ENCODE peak calls at places on chromosomes 13 and 19, in ten cellular contexts. W is body of pancreas; I is cardiac muscle cell; N is uterus; P is colonic mucosa; B is HAP-1; U is endothelial cell of umbilical vein; O is CD4-positive, CD25-positive, alpha-beta regulatory T cell; K is heart left ventricle; V is tibial artery. A is an unnamed sample.

GRCh38 chr13:113151745-113152707 is 6.4 kb upstream of the PROZ start:
- DNase-seq in W (no peak), I (peak; percentile 70), N (peak; percentile 40), P (no peak), B (no peak), U (no peak), O (no peak), K (no peak), V (no peak), A (no peak)

GRCh38 chr13:28027070-28027469 is 38.6 kb upstream of the URAD start:
- DNase-seq in W (no peak), I (no peak), N (no peak), P (no peak), B (no peak), U (no peak), O (no peak), K (no peak), V (no peak), A (no peak)

GRCh38 chr19:58514564-58515020 is 2.8 kb upstream of the SLC27A5 start:
- DNase-seq in W (no peak), I (no peak), N (no peak), P (no peak), B (no peak), U (no peak), O (no peak), K (no peak), V (no peak), A (no peak)

GRCh38 chr13:42038661-42039456 is 9.6 kb upstream of the DGKH start:
- DNase-seq in W (no peak), I (no peak), N (no peak), P (no peak), B (no peak), U (no peak), O (no peak), K (no peak), V (no peak), A (no peak)

GRCh38 chr13:102846261-102847015 is 606 bp downstream of the ERCC5 start:
- DNase-seq in W (peak; percentile 23), I (peak; percentile 49), N (peak; percentile 19), P (peak; percentile 57), B (peak; percentile 48), U (peak; percentile 62), O (peak; percentile 76), K (no peak), V (no peak), A (peak; percentile 35)

GRCh38 chr19:6062274-6062673 is 48.0 kb downstream of the RFX2 start:
- DNase-seq in W (no peak), I (peak; percentile 45), N (peak; percentile 41), P (peak; percentile 73), B (no peak), U (peak; percentile 99), O (no peak), K (no peak), V (peak; percentile 79), A (no peak)

GRCh38 chr19:35257113-35257461 is 8.3 kb downstream of the LSR start:
- DNase-seq in W (no peak), I (no peak), N (no peak), P (no peak), B (no peak), U (no peak), O (no peak), K (no peak), V (peak; percentile 49), A (no peak)

GRCh38 chr19:2923510-2923909 is 21.3 kb downstream of the ZNF77 start:
- DNase-seq in W (peak; percentile 54), I (peak; percentile 49), N (no peak), P (no peak), B (no peak), U (no peak), O (no peak), K (no peak), V (no peak), A (peak; percentile 71)

GRCh38 chr19:5220361-5220760 is 120.3 kb downstream of the PTPRS start:
- DNase-seq in W (no peak), I (no peak), N (no peak), P (no peak), B (no peak), U (no peak), O (no peak), K (no peak), V (no peak), A (no peak)

DNA sequence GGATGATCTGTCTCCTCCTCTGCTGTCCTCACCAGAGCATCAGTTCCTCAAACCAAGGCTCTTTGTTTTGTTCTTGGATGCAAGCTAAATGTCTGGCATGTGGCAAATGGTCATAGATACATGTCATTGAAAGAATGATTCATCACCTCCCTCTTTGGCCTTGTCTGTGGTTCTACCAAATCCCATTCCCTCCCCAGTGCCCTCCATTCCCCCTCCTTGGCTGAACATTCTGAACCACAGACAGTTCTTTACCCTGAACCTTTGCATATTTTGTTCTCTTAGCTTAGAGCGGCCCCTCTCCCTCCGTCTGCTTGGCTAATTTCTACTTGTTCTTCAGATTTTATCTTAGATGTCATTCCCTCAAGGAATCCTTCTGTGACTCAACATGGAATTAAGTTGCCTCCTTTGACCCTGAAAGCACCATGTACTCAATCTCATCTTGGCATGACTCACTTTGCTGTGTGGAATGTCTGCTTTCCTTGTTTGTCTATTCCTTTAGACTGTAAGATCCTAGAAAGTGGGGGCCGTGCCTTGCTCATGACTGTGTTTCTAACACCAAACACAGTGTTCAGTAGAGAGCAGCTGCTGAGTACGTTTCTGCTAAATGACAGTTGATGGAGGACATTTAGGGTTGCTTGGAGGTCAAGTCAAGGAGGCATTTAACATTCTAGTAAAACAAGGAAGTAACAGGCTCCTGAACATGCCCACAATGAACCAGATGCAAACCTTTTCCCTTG is 8.1 kb downstream of the ALOX5AP start:
- DNase-seq in W (no peak), I (peak; percentile 98), N (peak; percentile 37), P (peak; percentile 35), B (no peak), U (peak; percentile 89), O (no peak), K (no peak), V (peak; percentile 82), A (peak; percentile 95)
- H3K4me1 ChIP-seq in W (peaks cover 18% of the 10 kb centered on the region), I (peaks cover 28% of the 10 kb centered on the region), N (no peaks in the 10 kb centered on the region), P (peaks cover 20% of the 10 kb centered on the region), B (peaks cover 12% of the 10 kb centered on the region), U (peaks cover 57% of the 10 kb centered on the region), O (peaks cover 54% of the 10 kb centered on the region), K (no peaks in the 10 kb centered on the region), V (peaks cover 32% of the 10 kb centered on the region), A (peaks cover 47% of the 10 kb centered on the region)

DNA sequence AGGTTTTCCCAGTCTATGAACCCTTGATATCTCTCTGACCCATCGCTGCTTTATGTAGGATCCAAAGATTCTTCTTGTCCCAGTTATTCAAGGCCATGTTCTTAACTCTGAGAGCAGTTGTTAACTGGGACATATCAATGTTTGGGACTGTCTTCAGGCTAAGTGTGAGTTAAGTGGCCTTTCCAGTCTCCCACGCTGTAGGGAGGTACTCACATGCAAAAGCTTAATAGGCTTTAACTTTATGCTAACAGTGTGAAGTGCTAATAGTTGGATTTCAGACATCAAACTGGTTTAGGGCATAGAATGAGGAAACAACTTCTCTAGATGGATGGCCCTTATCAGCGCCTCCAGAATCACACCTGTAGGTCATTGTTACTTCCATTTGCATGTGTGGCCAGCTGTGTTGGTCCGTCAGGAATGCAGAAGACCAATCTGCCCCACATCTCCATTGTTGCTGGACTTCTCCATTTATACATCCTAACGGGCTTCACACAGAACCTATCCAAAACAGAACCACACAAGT is 104.7 kb upstream of the MBNL2 start:
- DNase-seq in W (no peak), I (no peak), N (no peak), P (no peak), B (no peak), U (no peak), O (no peak), K (no peak), V (no peak), A (no peak)
- H3K4me1 ChIP-seq in W (peaks cover 19% of the 10 kb centered on the region), I (peaks cover 52% of the 10 kb centered on the region), N (peaks cover 3% of the 10 kb centered on the region), P (no peaks in the 10 kb centered on the region), B (peaks cover 11% of the 10 kb centered on the region), U (peaks cover 38% of the 10 kb centered on the region), O (no peaks in the 10 kb centered on the region), K (peaks cover 16% of the 10 kb centered on the region), V (peaks cover 37% of the 10 kb centered on the region), A (peaks cover 35% of the 10 kb centered on the region)

DNA sequence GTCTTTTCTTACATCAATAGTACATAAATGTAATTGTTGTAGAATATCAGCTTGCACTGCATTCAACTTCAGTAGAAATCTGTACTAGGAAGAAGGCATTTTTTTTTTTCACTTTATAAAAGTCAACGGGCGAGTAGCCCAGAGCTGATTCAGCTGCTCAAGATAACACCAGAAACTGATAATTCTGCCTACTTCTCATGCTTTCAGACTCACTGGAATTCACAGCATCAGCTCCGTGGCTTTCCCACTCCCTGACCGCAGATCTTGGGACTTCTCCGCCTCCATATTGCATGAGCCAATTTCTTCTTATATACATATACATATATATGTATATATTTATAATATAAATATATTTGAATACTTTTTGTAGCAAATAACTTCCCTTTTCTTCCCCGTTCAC is 263.1 kb upstream of the RXFP2 start:
- DNase-seq in W (no peak), I (peak; percentile 97), N (peak; percentile 16), P (no peak), B (no peak), U (no peak), O (no peak), K (no peak), V (no peak), A (no peak)
- H3K4me1 ChIP-seq in W (no peaks in the 10 kb centered on the region), I (peaks cover 2% of the 10 kb centered on the region), N (no peaks in the 10 kb centered on the region), P (no peaks in the 10 kb centered on the region), B (peaks cover 5% of the 10 kb centered on the region), U (no peaks in the 10 kb centered on the region), O (no peaks in the 10 kb centered on the region), K (no peaks in the 10 kb centered on the region), V (no peaks in the 10 kb centered on the region), A (no peaks in the 10 kb centered on the region)

GRCh38 chr19:48634424-48635262 is 2.5 kb downstream of the DBP start:
- DNase-seq in W (peak; percentile 98), I (peak; percentile 99), N (peak; percentile 98), P (peak; percentile 98), B (peak; percentile 98), U (peak; percentile 92), O (peak; percentile 87), K (peak; percentile 98), V (peak; percentile 99), A (peak; percentile 91)
- H3K4me1 ChIP-seq in W (peaks cover 43% of the 10 kb centered on the region), I (peaks cover 16% of the 10 kb centered on the region), N (peaks cover 18% of the 10 kb centered on the region), P (peaks cover 35% of the 10 kb centered on the region), B (peaks cover 30% of the 10 kb centered on the region), U (peaks cover 39% of the 10 kb centered on the region), O (peaks cover 49% of the 10 kb centered on the region), K (peaks cover 56% of the 10 kb centered on the region), V (peaks cover 65% of the 10 kb centered on the region), A (peaks cover 46% of the 10 kb centered on the region)

A was measured in mammary epithelial cell.